ENCODE peak calls at places on chromosomes 5 and 9, in nine cellular contexts. O, P, M, A, B, L, V, F and T are unnamed samples.

GRCh38 chr5:141800629-141801028 is 77.6 kb downstream of the PCDH1 start:
- DNase-seq in A (no peak), L (no peak), M (no peak), P (no peak), F (no peak), O (peak), B (no peak), V (no peak), T (no peak)

GRCh38 chr9:82546131-82546530 is 516.8 kb downstream of the RASEF start:
- DNase-seq in F (no peak), O (no peak), V (no peak), B (no peak), L (no peak), M (no peak), A (no peak), P (no peak), T (no peak)

GRCh38 chr5:135885031-135885430 is 10.6 kb downstream of the IL9 start:
- DNase-seq in A (no peak), L (no peak), F (no peak), O (no peak), P (no peak), V (no peak), B (no peak), M (no peak), T (no peak)

GRCh38 chr9:88814521-88815101 is 176.7 kb upstream of the S1PR3 start:
- DNase-seq in B (peak), M (peak), F (no peak), O (peak), A (no peak), V (no peak), L (peak), P (peak), T (no peak)

GRCh38 chr5:5344051-5344571 is 78.4 kb upstream of the ICE1 start:
- DNase-seq in O (peak), V (no peak), L (no peak), P (no peak), A (peak), F (no peak), M (peak), B (no peak), T (no peak)

GRCh38 chr5:91499943-91500531 is 116.9 kb upstream of the ARRDC3 start:
- DNase-seq in B (peak), A (peak), P (no peak), F (peak), O (peak), V (peak), M (peak), L (no peak), T (no peak)

GRCh38 chr9:68739631-68740174 is 34.7 kb downstream of the PIP5K1B start:
- DNase-seq in P (no peak), O (no peak), L (no peak), F (no peak), M (no peak), B (no peak), V (no peak), A (no peak), T (no peak)

GRCh38 chr5:135141303-135142268 is 107.6 kb upstream of the PITX1 start:
- DNase-seq in O (no peak), L (no peak), B (peak), M (peak), P (no peak), F (peak), A (no peak), V (no peak), T (no peak)

GRCh38 chr9:69548676-69549075 is 123.5 kb downstream of the APBA1 start:
- DNase-seq in V (no peak), L (no peak), A (no peak), M (no peak), P (no peak), O (no peak), B (no peak), F (no peak), T (no peak)

GRCh38 chr5:64506567-64507321 is 929 bp downstream of the RGS7BP start:
- DNase-seq in L (no peak), M (no peak), B (no peak), O (no peak), A (no peak), V (no peak), P (no peak), F (no peak), T (no peak)

GRCh38 chr9:133103183-133103986 is 17.7 kb downstream of the RALGDS start:
- DNase-seq in O (peak), V (peak), P (peak), M (peak), L (no peak), B (peak), A (peak), F (no peak), T (peak)

GRCh38 chr5:7904170-7904569 is 35.2 kb downstream of the MTRR start:
- DNase-seq in A (peak), F (no peak), M (peak), L (no peak), P (no peak), O (peak), B (peak), V (no peak), T (no peak)

GRCh38 chr9:69637193-69637592 is 35.0 kb downstream of the APBA1 start:
- DNase-seq in M (peak), O (no peak), A (no peak), B (no peak), P (no peak), L (no peak), F (no peak), V (no peak), T (no peak)

GRCh38 chr5:2008851-2009629 is 126.3 kb upstream of the IRX4 start:
- DNase-seq in B (no peak), M (no peak), O (no peak), P (no peak), A (no peak), F (no peak), L (no peak), V (no peak), T (no peak)

GRCh38 chr5:74206571-74207550 is 433.7 kb downstream of the ENC1 start:
- DNase-seq in F (no peak), P (peak), O (peak), V (no peak), B (peak), A (peak), L (no peak), M (peak), T (peak)

GRCh38 chr5:151615431-151615830 is 24.3 kb upstream of the FAT2 start:
- DNase-seq in L (no peak), V (no peak), F (no peak), O (no peak), P (no peak), M (peak), A (no peak), B (no peak), T (no peak)

GRCh38 chr5:34789021-34789531 is 49.9 kb upstream of the TTC23L start:
- DNase-seq in A (peak), V (no peak), M (peak), B (peak), F (no peak), L (no peak), P (no peak), O (no peak), T (no peak)

GRCh38 chr5:96745844-96746531 is 61.8 kb downstream of the ERAP1 start:
- DNase-seq in O (peak), A (peak), L (no peak), P (no peak), V (no peak), F (no peak), M (peak), B (peak), T (no peak)
- H3K27ac ChIP-seq in O (peak), A (peak), L (peak), P (no peak), V (no peak), F (no peak), M (no peak), B (no peak), T (no peak)

GRCh38 chr5:173039964-173040363 is 16.2 kb upstream of the CREBRF start:
- DNase-seq in P (no peak), A (no peak), B (no peak), F (no peak), V (no peak), O (no peak), M (no peak), L (no peak), T (no peak)

GRCh38 chr5:173032730-173033129 is 23.4 kb upstream of the CREBRF start:
- DNase-seq in P (no peak), B (no peak), O (no peak), A (no peak), M (no peak), L (no peak), V (no peak), F (no peak), T (no peak)

GRCh38 chr5:173041881-173042481 is 14.2 kb upstream of the CREBRF start:
- DNase-seq in P (no peak), V (no peak), F (no peak), B (peak), A (no peak), M (no peak), O (no peak), L (no peak), T (no peak)

GRCh38 chr5:173035904-173036707 is 20.0 kb upstream of the CREBRF start:
- DNase-seq in O (no peak), P (no peak), V (no peak), B (no peak), A (peak), M (no peak), L (no peak), F (no peak), T (no peak)
- H3K27ac ChIP-seq in O (peak), P (no peak), V (peak), B (peak), A (peak), M (no peak), L (peak), F (no peak), T (no peak)

GRCh38 chr9:16532272-16532671 is 338.2 kb downstream of the BNC2 start:
- DNase-seq in B (no peak), M (no peak), V (no peak), A (no peak), O (no peak), L (no peak), F (no peak), P (no peak), T (no peak)
- H3K27ac ChIP-seq in B (no peak), M (peak), V (no peak), A (peak), O (no peak), L (no peak), F (no peak), P (no peak), T (no peak)

DNA sequence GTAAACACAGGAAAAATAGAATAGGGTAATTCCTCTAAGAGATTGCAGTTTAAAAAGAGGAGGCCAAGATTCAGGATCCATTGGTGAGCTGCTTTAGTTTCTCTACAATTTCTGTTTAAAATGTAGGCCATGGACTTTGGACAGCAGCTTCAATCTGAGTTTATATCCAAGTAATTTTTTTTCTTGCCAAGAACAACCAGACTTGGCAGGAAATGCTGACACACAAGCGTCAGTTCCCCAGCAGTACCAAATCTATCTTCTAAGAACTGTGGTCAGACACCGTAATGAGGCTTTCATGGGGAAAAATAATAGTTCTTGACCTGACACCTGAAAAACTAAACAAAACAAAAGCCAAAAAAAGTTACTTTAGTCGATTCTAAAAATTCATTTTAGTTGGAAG is 528.8 kb downstream of the CSNK1G3 start:
- DNase-seq in P (no peak), O (no peak), L (no peak), B (peak), A (peak), F (no peak), M (peak), V (no peak), T (no peak)
- H3K27ac ChIP-seq in P (no peak), O (no peak), L (no peak), B (no peak), A (no peak), F (no peak), M (no peak), V (no peak), T (no peak)

GRCh38 chr5:28313543-28314334 is 1275.4 kb upstream of the CDH9 start:
- DNase-seq in P (no peak), O (peak), B (no peak), L (no peak), F (no peak), V (no peak), M (peak), A (peak), T (no peak)
- H3K27ac ChIP-seq in P (no peak), O (no peak), B (no peak), L (no peak), F (no peak), V (no peak), M (no peak), A (peak), T (no peak)

GRCh38 chr5:78612227-78613150 is 36.1 kb downstream of the LHFPL2 start:
- DNase-seq in P (no peak), F (no peak), B (no peak), V (no peak), O (no peak), A (no peak), L (no peak), M (no peak), T (no peak)
- H3K27ac ChIP-seq in P (no peak), F (no peak), B (no peak), V (no peak), O (no peak), A (no peak), L (no peak), M (no peak), T (no peak)